ENCODE peak calls at places on chromosomes 4 and X, in nine cellular contexts. G is neural progenitor cell, K is MM.1S, H is A549, J is heart left ventricle, P is adrenal gland, Q is sigmoid colon, S is cardiac muscle cell, N is heart right ventricle. C is an unnamed sample. For H3K9me3, the result is how much of the 10 kb centered on the place peaks cover.

GRCh38 chr4:11783588-11783987 is 354.9 kb upstream of the HS3ST1 start:
- DNase-seq in G (no peak), K (no peak), H (no peak), J (no peak), P (no peak), Q (no peak), S (no peak), N (no peak), C (no peak)

GRCh38 chr4:178198691-178199090 is 756.5 kb upstream of the AGA start:
- DNase-seq in G (no peak), K (no peak), H (no peak), J (no peak), P (no peak), Q (no peak), S (peak), N (no peak), C (no peak)

GRCh38 chrX:102042706-102043325 is 82.7 kb upstream of the TCEAL2 start:
- DNase-seq in G (no peak), K (no peak), H (no peak), J (no peak), P (no peak), Q (no peak), S (no peak), N (no peak), C (no peak)

GRCh38 chrX:16838202-16839066 is 31.7 kb downstream of the RBBP7 start:
- DNase-seq in G (peak), K (no peak), H (no peak), J (peak), P (peak), Q (no peak), S (peak), N (peak), C (no peak)

GRCh38 chrX:18938710-18939109 is 45.2 kb downstream of the PHKA2 start:
- DNase-seq in G (no peak), K (no peak), H (no peak), J (no peak), P (no peak), Q (no peak), S (no peak), N (no peak), C (no peak)

GRCh38 chr4:60605651-60606354 is 594.3 kb upstream of the ADGRL3 start:
- DNase-seq in G (peak), K (no peak), H (no peak), J (no peak), P (no peak), Q (no peak), S (no peak), N (no peak), C (no peak)

GRCh38 chr4:124610214-124610613 is 102.3 kb downstream of the ANKRD50 start:
- DNase-seq in G (no peak), K (no peak), H (no peak), J (no peak), P (no peak), Q (no peak), S (no peak), N (no peak), C (no peak)

GRCh38 chr4:183012862-183013855 is 85.9 kb upstream of the WWC2 start:
- DNase-seq in G (no peak), K (no peak), H (no peak), J (no peak), P (no peak), Q (no peak), S (no peak), N (no peak), C (no peak)

GRCh38 chr4:128574706-128575105 is 234.8 kb upstream of the JADE1 start:
- DNase-seq in G (peak), K (peak), H (peak), J (peak), P (peak), Q (peak), S (peak), N (peak), C (peak)

GRCh38 chr4:153257966-153258365 is 53.7 kb downstream of the TRIM2 start:
- DNase-seq in G (peak), K (no peak), H (no peak), J (no peak), P (no peak), Q (no peak), S (no peak), N (no peak), C (no peak)
- H3K4me3 ChIP-seq in G (peak), K (no peak), H (no peak), J (no peak), P (no peak), Q (no peak), S (no peak), N (no peak), C (no peak)

DNA sequence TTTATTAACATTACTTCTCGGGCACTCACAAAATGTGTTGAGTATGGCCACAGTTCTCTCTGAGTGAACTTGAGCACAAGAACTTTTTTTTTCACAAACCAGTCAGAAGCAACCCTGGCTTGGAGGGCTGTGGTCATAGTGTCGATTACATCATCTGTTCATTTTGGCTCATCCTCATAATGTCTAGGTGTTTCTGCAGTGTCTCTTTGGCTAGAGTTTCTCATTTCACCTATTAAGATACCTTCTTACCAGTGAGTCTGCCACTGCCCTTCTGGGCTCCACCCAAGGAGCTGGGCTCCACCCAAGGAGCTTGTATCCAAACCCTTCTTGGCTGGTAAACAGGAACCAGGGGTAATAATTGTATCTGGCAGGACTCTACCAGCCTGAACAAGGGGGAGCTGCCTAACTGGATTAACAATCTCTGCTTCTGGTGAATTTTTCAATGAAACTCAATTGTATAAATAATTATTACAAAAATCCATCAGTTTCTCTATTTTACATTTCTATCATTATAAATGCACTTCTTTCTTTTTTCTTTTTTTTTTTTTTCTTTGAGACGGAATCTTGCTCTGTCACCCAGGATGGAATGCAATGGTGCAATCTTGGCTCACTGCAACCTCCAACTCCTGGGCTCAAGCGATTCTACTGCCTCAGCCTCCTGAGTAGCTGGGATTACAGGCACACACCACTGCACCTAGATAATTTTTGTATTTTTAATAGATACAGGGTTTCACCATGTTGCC is 667.7 kb upstream of the SLIT2 start:
- DNase-seq in G (no peak), K (no peak), H (no peak), J (no peak), P (no peak), Q (no peak), S (no peak), N (no peak), C (no peak)
- H3K9me3 ChIP-seq in G (under half), K (under half), H (under half), J (under half), P (under half), Q (under half), S (under half), N (under half), C (under half)

GRCh38 chrX:115518113-115518512 is 42.9 kb upstream of the PLS3 start:
- DNase-seq in G (no peak), K (no peak), H (no peak), J (no peak), P (no peak), Q (no peak), S (no peak), N (no peak), C (no peak)
- TF ChIP-seq CTCF in G (no peak), K (no peak), H (no peak), J (no peak), P (no peak), Q (no peak), S (no peak), N (no peak), C (no peak)

DNA sequence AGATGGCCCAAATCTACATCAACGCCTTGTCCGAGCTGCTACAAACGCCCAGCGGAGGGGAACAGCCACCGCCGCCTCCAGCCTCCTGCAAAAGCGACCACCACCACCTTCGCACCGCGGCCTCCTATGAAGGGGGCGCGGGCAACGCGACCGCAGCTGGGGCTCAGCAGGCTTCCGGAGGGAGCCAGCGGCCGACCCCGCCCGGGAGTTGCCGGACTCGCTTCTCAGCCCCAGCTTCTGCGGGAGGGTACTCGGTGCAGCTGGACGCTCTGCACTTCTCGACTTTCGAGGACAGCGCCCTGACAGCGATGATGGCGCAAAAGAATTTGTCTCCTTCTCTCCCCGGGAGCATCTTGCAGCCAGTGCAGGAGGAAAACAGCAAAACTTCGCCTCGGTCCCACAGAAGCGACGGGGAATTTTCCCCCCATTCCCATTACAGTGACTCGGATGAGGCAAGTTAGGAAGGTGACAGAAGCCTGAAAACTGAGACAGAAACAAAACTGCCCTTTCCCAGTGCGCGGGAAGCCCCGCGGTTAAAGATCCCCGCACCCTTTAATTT is 1.1 kb downstream of the ATOH1 start:
- DNase-seq in G (peak), K (no peak), H (no peak), J (no peak), P (no peak), Q (no peak), S (peak), N (no peak), C (peak)
- H3K4me3 ChIP-seq in G (peak), K (peak), H (no peak), J (peak), P (peak), Q (peak), S (peak), N (no peak), C (peak)